ENCODE peak calls at places on chromosomes 12 and 14, in six cellular contexts. C is activated gamma-delta T cell treated with anti-CD3 and anti-CD28 coated beads, Interleukin-2, amount 50 U/mL, for 16 hours; A is hepatocyte; J is HTR-8/SVneo; N is anterior cingulate cortex; I is stimulated activated CD8-positive, alpha-beta memory T cell treated with anti-CD3 and anti-CD28 coated beads, Interleukin-4, amount 100 ng/mL, for 24 hours. W is an unnamed sample.

GRCh38 chr14:93748208-93749080 is 39.8 kb downstream of the PRIMA1 start:
- DNase-seq in C (no peak), J (no peak), A (no peak), I (no peak), N (no peak), W (no peak)

GRCh38 chr12:3885179-3886094 is 12.2 kb upstream of the PARP11 start:
- DNase-seq in J (peak), A (peak), N (no peak), C (peak), I (no peak), W (peak)

GRCh38 chr12:48965447-48965846 is 6.1 kb downstream of the WNT10B start:
- DNase-seq in N (no peak), I (no peak), J (no peak), A (no peak), C (no peak), W (no peak)

GRCh38 chr14:103294091-103294490 is 39.9 kb upstream of the EIF5 start:
- DNase-seq in J (no peak), N (no peak), C (no peak), I (no peak), A (no peak), W (no peak)

GRCh38 chr14:86015916-86016315 is 486.0 kb downstream of the FLRT2 start:
- DNase-seq in A (no peak), C (no peak), I (no peak), J (no peak), N (no peak), W (no peak)

GRCh38 chr12:117155278-117156060 is 34.8 kb downstream of the FBXO21 start:
- DNase-seq in J (peak), N (peak), I (peak), A (peak), C (peak), W (peak)

GRCh38 chr12:85448548-85449139 is 168.6 kb downstream of the ALX1 start:
- DNase-seq in A (peak), I (no peak), C (no peak), J (no peak), N (no peak), W (no peak)

GRCh38 chr12:45468751-45469615 is 253.1 kb downstream of the ANO6 start:
- DNase-seq in N (no peak), C (no peak), A (no peak), I (no peak), J (no peak), W (no peak)

GRCh38 chr14:97771340-97772045 is 974.3 kb downstream of the VRK1 start:
- DNase-seq in C (no peak), I (no peak), J (no peak), N (no peak), A (peak), W (no peak)

GRCh38 chr14:24162083-24162482 is 1.0 kb downstream of the IRF9 start:
- DNase-seq in I (no peak), C (no peak), A (no peak), N (no peak), J (no peak), W (no peak)

GRCh38 chr14:31945074-31945613 is 132.0 kb upstream of the ARHGAP5 start:
- DNase-seq in N (no peak), J (no peak), C (no peak), A (peak), I (no peak), W (no peak)

GRCh38 chr12:101654442-101654841 is 43.0 kb upstream of the CHPT1 start:
- DNase-seq in C (no peak), I (no peak), A (no peak), N (no peak), J (no peak), W (no peak)

GRCh38 chr12:109116611-109116949 is 193 bp downstream of the ACACB start:
- DNase-seq in N (no peak), A (no peak), J (no peak), I (no peak), C (no peak), W (no peak)

GRCh38 chr12:6235499-6235898 is 35.3 kb downstream of the CD9 start:
- DNase-seq in C (no peak), A (peak), I (no peak), N (no peak), J (no peak), W (no peak)